ENCODE peak calls at places on chromosomes 4 and X, in four cellular contexts. N, D, S and R are unnamed samples.
A peak's percentile ranks its signal among the peaks of the same experiment; 100 is the strongest.

GRCh38 chr4:77734928-77735327 is 84.2 kb downstream of the CNOT6L start:
- DNase-seq in N (peak; percentile 77), D (no peak), S (no peak), R (no peak)

GRCh38 chr4:39118034-39118658 is 56.1 kb downstream of the KLHL5 start:
- DNase-seq in N (no peak), D (no peak), S (no peak), R (no peak)

GRCh38 chrX:45598841-45599240 is 398.2 kb upstream of the DIPK2B start:
- DNase-seq in N (peak; percentile 50), D (no peak), S (no peak), R (no peak)

GRCh38 chrX:64894454-64895038 is 81.7 kb downstream of the ZC4H2 start:
- DNase-seq in N (no peak), D (peak; percentile 3), S (peak; percentile 8), R (peak; percentile 63)

GRCh38 chr4:116925900-116926457 is 159.4 kb downstream of the TRAM1L1 start:
- DNase-seq in N (no peak), D (no peak), S (no peak), R (peak; percentile 63)

GRCh38 chrX:16082470-16083085 is 40.8 kb upstream of the GRPR start:
- DNase-seq in N (no peak), D (no peak), S (no peak), R (no peak)

GRCh38 chrX:134244043-134244442 is 7.1 kb downstream of the CCDC160 start:
- DNase-seq in N (peak; percentile 30), D (no peak), S (no peak), R (no peak)

GRCh38 chr4:110200673-110201072 is 2.3 kb upstream of the ELOVL6 start:
- DNase-seq in N (no peak), D (no peak), S (no peak), R (no peak)

GRCh38 chr4:8701101-8702019 is 108.8 kb downstream of the CPZ start:
- DNase-seq in N (no peak), D (no peak), S (no peak), R (peak; percentile 12)

GRCh38 chrX:136214551-136214950 is 36.6 kb downstream of the MAP7D3 start:
- DNase-seq in N (peak; percentile 99), D (no peak), S (peak; percentile 92), R (no peak)

GRCh38 chrX:17542123-17542522 is 167.1 kb downstream of the NHS start:
- DNase-seq in N (no peak), D (no peak), S (no peak), R (no peak)

GRCh38 chr4:89267392-89267791 is 40.2 kb downstream of the GPRIN3 start:
- DNase-seq in N (no peak), D (no peak), S (no peak), R (no peak)

GRCh38 chr4:63348735-63349673 is 1060.2 kb downstream of the TECRL start:
- DNase-seq in N (no peak), D (no peak), S (no peak), R (no peak)

GRCh38 chr4:19329077-19329476 is 922.6 kb upstream of the SLIT2 start:
- DNase-seq in N (no peak), D (no peak), S (no peak), R (no peak)

GRCh38 chr4:152374606-152375285 is 161.1 kb downstream of the FBXW7 start:
- DNase-seq in N (no peak), D (no peak), S (no peak), R (no peak)

GRCh38 chr4:39464886-39465501 is 6.1 kb downstream of the LIAS start:
- DNase-seq in N (peak; percentile 72), D (no peak), S (peak; percentile 81), R (no peak)

GRCh38 chr4:101345271-101345595 is 2.1 kb downstream of the PPP3CA start:
- DNase-seq in N (no peak), D (no peak), S (no peak), R (no peak)

GRCh38 chr4:139619644-139620043 is 46.0 kb upstream of the MGST2 start:
- DNase-seq in N (peak; percentile 46), D (peak; percentile 3), S (peak; percentile 39), R (no peak)

GRCh38 chrX:107684956-107685385 is 56.7 kb downstream of the PRPS1 start:
- DNase-seq in N (peak; percentile 94), D (no peak), S (peak; percentile 81), R (peak; percentile 78)

GRCh38 chr4:82810171-82810570 is 11.6 kb upstream of the SCD5 start:
- DNase-seq in N (no peak), D (no peak), S (no peak), R (no peak)

GRCh38 chr4:87316961-87317360 is 5.7 kb downstream of the HSD17B13 start:
- DNase-seq in N (no peak), D (no peak), S (no peak), R (no peak)

GRCh38 chr4:18318682-18319410 is 297.3 kb upstream of the LCORL start:
- DNase-seq in N (peak; percentile 1), D (no peak), S (peak; percentile 88), R (no peak)

GRCh38 chr4:139815646-139816601 is 150.3 kb downstream of the MGST2 start:
- DNase-seq in N (peak; percentile 77), D (no peak), S (peak; percentile 95), R (peak; percentile 41)

GRCh38 chr4:176425035-176425434 is 105.3 kb downstream of the SPCS3 start:
- DNase-seq in N (peak; percentile 65), D (no peak), S (no peak), R (no peak)

GRCh38 chrX:42386681-42387080 is 391.3 kb downstream of the PPP1R2C start:
- DNase-seq in N (no peak), D (no peak), S (no peak), R (no peak)